ENCODE peak calls at places on chromosomes 7 and 10, in eight cellular contexts. One of them, this sample, is unnamed.

GRCh38 chr7:1052031-1052818 is 7.9 kb downstream of the GPR146 start:
- DNase-seq in cardiac fibroblast: no peak
- DNase-seq in stimulated activated CD8-positive, alpha-beta memory T cell treated with anti-CD3 and anti-CD28 coated beads, Interleukin-4, amount 100 ng/mL, for 24 hours: no peak
- DNase-seq in H54: no peak
- DNase-seq in frontal cortex: no peak
- DNase-seq in spleen: peak
- DNase-seq in NCI-H748 treated with DMSO at 0.1 percent for 48 hours: no peak
- DNase-seq in stimulated activated effector memory CD8-positive, alpha-beta T cell treated with anti-CD3 and anti-CD28 coated beads, Interleukin-12 subunit alpha, Interleukin-12 subunit beta, amount 100 ng/mL, for 72 hours: no peak
- DNase-seq in this sample: no peak

GRCh38 chr10:33570495-33570894 is 236.0 kb upstream of the NRP1 start:
- DNase-seq in cardiac fibroblast: no peak
- DNase-seq in stimulated activated CD8-positive, alpha-beta memory T cell treated with anti-CD3 and anti-CD28 coated beads, Interleukin-4, amount 100 ng/mL, for 24 hours: no peak
- DNase-seq in H54: no peak
- DNase-seq in frontal cortex: no peak
- DNase-seq in spleen: no peak
- DNase-seq in NCI-H748 treated with DMSO at 0.1 percent for 48 hours: no peak
- DNase-seq in stimulated activated effector memory CD8-positive, alpha-beta T cell treated with anti-CD3 and anti-CD28 coated beads, Interleukin-12 subunit alpha, Interleukin-12 subunit beta, amount 100 ng/mL, for 72 hours: no peak
- DNase-seq in this sample: no peak

GRCh38 chr7:132422502-132423101 is 153.7 kb downstream of the PLXNA4 start:
- DNase-seq in cardiac fibroblast: peak
- DNase-seq in stimulated activated CD8-positive, alpha-beta memory T cell treated with anti-CD3 and anti-CD28 coated beads, Interleukin-4, amount 100 ng/mL, for 24 hours: no peak
- DNase-seq in H54: no peak
- DNase-seq in frontal cortex: no peak
- DNase-seq in spleen: peak
- DNase-seq in NCI-H748 treated with DMSO at 0.1 percent for 48 hours: no peak
- DNase-seq in stimulated activated effector memory CD8-positive, alpha-beta T cell treated with anti-CD3 and anti-CD28 coated beads, Interleukin-12 subunit alpha, Interleukin-12 subunit beta, amount 100 ng/mL, for 72 hours: no peak
- DNase-seq in this sample: no peak

GRCh38 chr10:89332092-89332633 is 4.4 kb downstream of the IFIT3 start:
- DNase-seq in cardiac fibroblast: peak
- DNase-seq in stimulated activated CD8-positive, alpha-beta memory T cell treated with anti-CD3 and anti-CD28 coated beads, Interleukin-4, amount 100 ng/mL, for 24 hours: no peak
- DNase-seq in H54: no peak
- DNase-seq in frontal cortex: no peak
- DNase-seq in spleen: no peak
- DNase-seq in NCI-H748 treated with DMSO at 0.1 percent for 48 hours: no peak
- DNase-seq in stimulated activated effector memory CD8-positive, alpha-beta T cell treated with anti-CD3 and anti-CD28 coated beads, Interleukin-12 subunit alpha, Interleukin-12 subunit beta, amount 100 ng/mL, for 72 hours: peak
- DNase-seq in this sample: peak

GRCh38 chr7:83528925-83529423 is 120.0 kb downstream of the SEMA3E start:
- DNase-seq in cardiac fibroblast: no peak
- DNase-seq in stimulated activated CD8-positive, alpha-beta memory T cell treated with anti-CD3 and anti-CD28 coated beads, Interleukin-4, amount 100 ng/mL, for 24 hours: no peak
- DNase-seq in H54: no peak
- DNase-seq in frontal cortex: no peak
- DNase-seq in spleen: no peak
- DNase-seq in NCI-H748 treated with DMSO at 0.1 percent for 48 hours: no peak
- DNase-seq in stimulated activated effector memory CD8-positive, alpha-beta T cell treated with anti-CD3 and anti-CD28 coated beads, Interleukin-12 subunit alpha, Interleukin-12 subunit beta, amount 100 ng/mL, for 72 hours: no peak
- DNase-seq in this sample: no peak

GRCh38 chr7:90579181-90579688 is 16.9 kb upstream of the CDK14 start:
- DNase-seq in cardiac fibroblast: peak
- DNase-seq in stimulated activated CD8-positive, alpha-beta memory T cell treated with anti-CD3 and anti-CD28 coated beads, Interleukin-4, amount 100 ng/mL, for 24 hours: no peak
- DNase-seq in H54: no peak
- DNase-seq in frontal cortex: no peak
- DNase-seq in spleen: no peak
- DNase-seq in NCI-H748 treated with DMSO at 0.1 percent for 48 hours: no peak
- DNase-seq in stimulated activated effector memory CD8-positive, alpha-beta T cell treated with anti-CD3 and anti-CD28 coated beads, Interleukin-12 subunit alpha, Interleukin-12 subunit beta, amount 100 ng/mL, for 72 hours: no peak
- DNase-seq in this sample: no peak

GRCh38 chr10:5413012-5413938 is 918 bp downstream of the NET1 start:
- DNase-seq in cardiac fibroblast: peak
- DNase-seq in stimulated activated CD8-positive, alpha-beta memory T cell treated with anti-CD3 and anti-CD28 coated beads, Interleukin-4, amount 100 ng/mL, for 24 hours: no peak
- DNase-seq in H54: peak
- DNase-seq in frontal cortex: peak
- DNase-seq in spleen: no peak
- DNase-seq in NCI-H748 treated with DMSO at 0.1 percent for 48 hours: no peak
- DNase-seq in stimulated activated effector memory CD8-positive, alpha-beta T cell treated with anti-CD3 and anti-CD28 coated beads, Interleukin-12 subunit alpha, Interleukin-12 subunit beta, amount 100 ng/mL, for 72 hours: no peak
- DNase-seq in this sample: peak

GRCh38 chr10:113566888-113567287 is 14.0 kb downstream of the HABP2 start:
- DNase-seq in cardiac fibroblast: no peak
- DNase-seq in stimulated activated CD8-positive, alpha-beta memory T cell treated with anti-CD3 and anti-CD28 coated beads, Interleukin-4, amount 100 ng/mL, for 24 hours: no peak
- DNase-seq in H54: no peak
- DNase-seq in frontal cortex: no peak
- DNase-seq in spleen: no peak
- DNase-seq in NCI-H748 treated with DMSO at 0.1 percent for 48 hours: peak
- DNase-seq in stimulated activated effector memory CD8-positive, alpha-beta T cell treated with anti-CD3 and anti-CD28 coated beads, Interleukin-12 subunit alpha, Interleukin-12 subunit beta, amount 100 ng/mL, for 72 hours: no peak
- DNase-seq in this sample: no peak

GRCh38 chr7:47405921-47406765 is 175.8 kb downstream of the TNS3 start:
- DNase-seq in cardiac fibroblast: peak
- DNase-seq in stimulated activated CD8-positive, alpha-beta memory T cell treated with anti-CD3 and anti-CD28 coated beads, Interleukin-4, amount 100 ng/mL, for 24 hours: no peak
- DNase-seq in H54: no peak
- DNase-seq in frontal cortex: no peak
- DNase-seq in spleen: no peak
- DNase-seq in NCI-H748 treated with DMSO at 0.1 percent for 48 hours: no peak
- DNase-seq in stimulated activated effector memory CD8-positive, alpha-beta T cell treated with anti-CD3 and anti-CD28 coated beads, Interleukin-12 subunit alpha, Interleukin-12 subunit beta, amount 100 ng/mL, for 72 hours: no peak
- DNase-seq in this sample: no peak

GRCh38 chr10:102628451-102628911 is 15.8 kb upstream of the TRIM8 start:
- DNase-seq in cardiac fibroblast: peak
- DNase-seq in stimulated activated CD8-positive, alpha-beta memory T cell treated with anti-CD3 and anti-CD28 coated beads, Interleukin-4, amount 100 ng/mL, for 24 hours: no peak
- DNase-seq in H54: no peak
- DNase-seq in frontal cortex: peak
- DNase-seq in spleen: peak
- DNase-seq in NCI-H748 treated with DMSO at 0.1 percent for 48 hours: no peak
- DNase-seq in stimulated activated effector memory CD8-positive, alpha-beta T cell treated with anti-CD3 and anti-CD28 coated beads, Interleukin-12 subunit alpha, Interleukin-12 subunit beta, amount 100 ng/mL, for 72 hours: no peak
- DNase-seq in this sample: peak

GRCh38 chr10:101438881-101439391 is 85.0 kb downstream of the BTRC start:
- DNase-seq in cardiac fibroblast: no peak
- DNase-seq in stimulated activated CD8-positive, alpha-beta memory T cell treated with anti-CD3 and anti-CD28 coated beads, Interleukin-4, amount 100 ng/mL, for 24 hours: no peak
- DNase-seq in H54: no peak
- DNase-seq in frontal cortex: no peak
- DNase-seq in spleen: no peak
- DNase-seq in NCI-H748 treated with DMSO at 0.1 percent for 48 hours: no peak
- DNase-seq in stimulated activated effector memory CD8-positive, alpha-beta T cell treated with anti-CD3 and anti-CD28 coated beads, Interleukin-12 subunit alpha, Interleukin-12 subunit beta, amount 100 ng/mL, for 72 hours: no peak
- DNase-seq in this sample: no peak